ENCODE peak calls at places on chromosomes 2 and 18, in six cellular contexts. One of them, this sample, is unnamed.
A peak's percentile ranks its signal among the peaks of the same experiment; 100 is the strongest.

GRCh38 chr18:5884375-5884774 is 10.9 kb downstream of the TMEM200C start:
- DNase-seq in Daoy: no peak
- DNase-seq in CD4-positive, CD25-positive, alpha-beta regulatory T cell: no peak
- DNase-seq in brain microvascular endothelial cell: no peak
- DNase-seq in psoas muscle: no peak
- DNase-seq in EH: no peak
- DNase-seq in this sample: no peak

GRCh38 chr18:32919799-32920198 is 147.0 kb upstream of the KLHL14 start:
- DNase-seq in Daoy: peak; percentile 56
- DNase-seq in CD4-positive, CD25-positive, alpha-beta regulatory T cell: no peak
- DNase-seq in brain microvascular endothelial cell: no peak
- DNase-seq in psoas muscle: no peak
- DNase-seq in EH: no peak
- DNase-seq in this sample: no peak

GRCh38 chr2:219484343-219485200 is 14.1 kb upstream of the GMPPA start:
- DNase-seq in Daoy: no peak
- DNase-seq in CD4-positive, CD25-positive, alpha-beta regulatory T cell: no peak
- DNase-seq in brain microvascular endothelial cell: no peak
- DNase-seq in psoas muscle: no peak
- DNase-seq in EH: no peak
- DNase-seq in this sample: no peak

GRCh38 chr18:26813043-26813442 is 52.5 kb downstream of the AQP4 start:
- DNase-seq in Daoy: peak; percentile 63
- DNase-seq in CD4-positive, CD25-positive, alpha-beta regulatory T cell: no peak
- DNase-seq in brain microvascular endothelial cell: no peak
- DNase-seq in psoas muscle: no peak
- DNase-seq in EH: no peak
- DNase-seq in this sample: peak; percentile 51

GRCh38 chr2:24115057-24115456 is 8.1 kb downstream of the PFN4 start:
- DNase-seq in Daoy: no peak
- DNase-seq in CD4-positive, CD25-positive, alpha-beta regulatory T cell: no peak
- DNase-seq in brain microvascular endothelial cell: no peak
- DNase-seq in psoas muscle: no peak
- DNase-seq in EH: peak; percentile 30
- DNase-seq in this sample: no peak

GRCh38 chr2:133331437-133331836 is 236.8 kb downstream of the NCKAP5 start:
- DNase-seq in Daoy: no peak
- DNase-seq in CD4-positive, CD25-positive, alpha-beta regulatory T cell: no peak
- DNase-seq in brain microvascular endothelial cell: no peak
- DNase-seq in psoas muscle: no peak
- DNase-seq in EH: no peak
- DNase-seq in this sample: no peak

GRCh38 chr2:230711224-230711623 is 1.4 kb upstream of the CAB39 start:
- DNase-seq in Daoy: no peak
- DNase-seq in CD4-positive, CD25-positive, alpha-beta regulatory T cell: no peak
- DNase-seq in brain microvascular endothelial cell: no peak
- DNase-seq in psoas muscle: no peak
- DNase-seq in EH: no peak
- DNase-seq in this sample: no peak

GRCh38 chr2:206615417-206616089 is 26.7 kb upstream of the FAM237A start:
- DNase-seq in Daoy: no peak
- DNase-seq in CD4-positive, CD25-positive, alpha-beta regulatory T cell: no peak
- DNase-seq in brain microvascular endothelial cell: no peak
- DNase-seq in psoas muscle: no peak
- DNase-seq in EH: no peak
- DNase-seq in this sample: no peak

GRCh38 chr2:17539993-17540812 is at the start of gene VSNL1:
- DNase-seq in Daoy: peak; percentile 95
- DNase-seq in CD4-positive, CD25-positive, alpha-beta regulatory T cell: no peak
- DNase-seq in brain microvascular endothelial cell: peak; percentile 80
- DNase-seq in psoas muscle: peak; percentile 88
- DNase-seq in EH: peak; percentile 28
- DNase-seq in this sample: peak; percentile 96

GRCh38 chr18:63267990-63268721 is 51.4 kb downstream of the BCL2 start:
- DNase-seq in Daoy: no peak
- DNase-seq in CD4-positive, CD25-positive, alpha-beta regulatory T cell: no peak
- DNase-seq in brain microvascular endothelial cell: peak; percentile 11
- DNase-seq in psoas muscle: no peak
- DNase-seq in EH: peak; percentile 12
- DNase-seq in this sample: no peak

GRCh38 chr2:151691621-151692020 is 42.7 kb downstream of the NEB start:
- DNase-seq in Daoy: no peak
- DNase-seq in CD4-positive, CD25-positive, alpha-beta regulatory T cell: no peak
- DNase-seq in brain microvascular endothelial cell: no peak
- DNase-seq in psoas muscle: no peak
- DNase-seq in EH: no peak
- DNase-seq in this sample: no peak

GRCh38 chr2:200259577-200259957 is 46.9 kb upstream of the SPATS2L start:
- DNase-seq in Daoy: no peak
- DNase-seq in CD4-positive, CD25-positive, alpha-beta regulatory T cell: no peak
- DNase-seq in brain microvascular endothelial cell: no peak
- DNase-seq in psoas muscle: no peak
- DNase-seq in EH: no peak
- DNase-seq in this sample: no peak

GRCh38 chr2:204171432-204171960 is 234.9 kb downstream of the ICOS start:
- DNase-seq in Daoy: no peak
- DNase-seq in CD4-positive, CD25-positive, alpha-beta regulatory T cell: no peak
- DNase-seq in brain microvascular endothelial cell: no peak
- DNase-seq in psoas muscle: no peak
- DNase-seq in EH: no peak
- DNase-seq in this sample: no peak

GRCh38 chr18:52435301-52435700 is 95.3 kb downstream of the DCC start:
- DNase-seq in Daoy: no peak
- DNase-seq in CD4-positive, CD25-positive, alpha-beta regulatory T cell: no peak
- DNase-seq in brain microvascular endothelial cell: no peak
- DNase-seq in psoas muscle: no peak
- DNase-seq in EH: no peak
- DNase-seq in this sample: no peak

GRCh38 chr18:56748698-56749268 is 97.6 kb downstream of the WDR7 start:
- DNase-seq in Daoy: peak; percentile 2
- DNase-seq in CD4-positive, CD25-positive, alpha-beta regulatory T cell: peak; percentile 26
- DNase-seq in brain microvascular endothelial cell: peak; percentile 16
- DNase-seq in psoas muscle: no peak
- DNase-seq in EH: peak; percentile 48
- DNase-seq in this sample: no peak

GRCh38 chr2:110215566-110216158 is 3.3 kb upstream of the MTLN start:
- DNase-seq in Daoy: no peak
- DNase-seq in CD4-positive, CD25-positive, alpha-beta regulatory T cell: no peak
- DNase-seq in brain microvascular endothelial cell: no peak
- DNase-seq in psoas muscle: no peak
- DNase-seq in EH: no peak
- DNase-seq in this sample: no peak

GRCh38 chr2:101175991-101176390 is 24.8 kb upstream of the TBC1D8 start:
- DNase-seq in Daoy: no peak
- DNase-seq in CD4-positive, CD25-positive, alpha-beta regulatory T cell: no peak
- DNase-seq in brain microvascular endothelial cell: no peak
- DNase-seq in psoas muscle: no peak
- DNase-seq in EH: peak; percentile 19
- DNase-seq in this sample: no peak

GRCh38 chr2:170819941-170820646 is 3.4 kb downstream of the GAD1 start:
- DNase-seq in Daoy: no peak
- DNase-seq in CD4-positive, CD25-positive, alpha-beta regulatory T cell: no peak
- DNase-seq in brain microvascular endothelial cell: no peak
- DNase-seq in psoas muscle: no peak
- DNase-seq in EH: no peak
- DNase-seq in this sample: no peak

GRCh38 chr2:15927546-15928218 is 12.7 kb upstream of the MYCN start:
- DNase-seq in Daoy: no peak
- DNase-seq in CD4-positive, CD25-positive, alpha-beta regulatory T cell: no peak
- DNase-seq in brain microvascular endothelial cell: no peak
- DNase-seq in psoas muscle: no peak
- DNase-seq in EH: no peak
- DNase-seq in this sample: no peak

GRCh38 chr2:241603686-241604085 is 33.3 kb downstream of the THAP4 start:
- DNase-seq in Daoy: no peak
- DNase-seq in CD4-positive, CD25-positive, alpha-beta regulatory T cell: no peak
- DNase-seq in brain microvascular endothelial cell: no peak
- DNase-seq in psoas muscle: no peak
- DNase-seq in EH: no peak
- DNase-seq in this sample: no peak

GRCh38 chr2:238106698-238107524 is 6.8 kb downstream of the ESPNL start:
- DNase-seq in Daoy: peak; percentile 29
- DNase-seq in CD4-positive, CD25-positive, alpha-beta regulatory T cell: no peak
- DNase-seq in brain microvascular endothelial cell: no peak
- DNase-seq in psoas muscle: peak; percentile 39
- DNase-seq in EH: peak; percentile 18
- DNase-seq in this sample: peak; percentile 65

GRCh38 chr2:197081294-197081693 is 154.8 kb upstream of the PGAP1 start:
- DNase-seq in Daoy: no peak
- DNase-seq in CD4-positive, CD25-positive, alpha-beta regulatory T cell: no peak
- DNase-seq in brain microvascular endothelial cell: no peak
- DNase-seq in psoas muscle: no peak
- DNase-seq in EH: no peak
- DNase-seq in this sample: no peak

GRCh38 chr2:86480105-86480504 is 38.9 kb downstream of the KDM3A start:
- DNase-seq in Daoy: no peak
- DNase-seq in CD4-positive, CD25-positive, alpha-beta regulatory T cell: no peak
- DNase-seq in brain microvascular endothelial cell: no peak
- DNase-seq in psoas muscle: no peak
- DNase-seq in EH: no peak
- DNase-seq in this sample: no peak

GRCh38 chr18:35811896-35812295 is 160.6 kb upstream of the RMP24 start:
- DNase-seq in Daoy: no peak
- DNase-seq in CD4-positive, CD25-positive, alpha-beta regulatory T cell: no peak
- DNase-seq in brain microvascular endothelial cell: no peak
- DNase-seq in psoas muscle: no peak
- DNase-seq in EH: no peak
- DNase-seq in this sample: no peak

GRCh38 chr2:100260712-100261620 is 61.3 kb downstream of the LONRF2 start:
- DNase-seq in Daoy: peak; percentile 78
- DNase-seq in CD4-positive, CD25-positive, alpha-beta regulatory T cell: no peak
- DNase-seq in brain microvascular endothelial cell: peak; percentile 80
- DNase-seq in psoas muscle: peak; percentile 75
- DNase-seq in EH: peak; percentile 82
- DNase-seq in this sample: peak; percentile 72

GRCh38 chr2:202104286-202104870 is 31.3 kb downstream of the KIAA2012 start:
- DNase-seq in Daoy: peak; percentile 69
- DNase-seq in CD4-positive, CD25-positive, alpha-beta regulatory T cell: no peak
- DNase-seq in brain microvascular endothelial cell: peak; percentile 65
- DNase-seq in psoas muscle: peak; percentile 57
- DNase-seq in EH: peak; percentile 79
- DNase-seq in this sample: peak; percentile 59

GRCh38 chr2:111618953-111619902 is 264.8 kb downstream of the ANAPC1 start:
- DNase-seq in Daoy: no peak
- DNase-seq in CD4-positive, CD25-positive, alpha-beta regulatory T cell: no peak
- DNase-seq in brain microvascular endothelial cell: no peak
- DNase-seq in psoas muscle: no peak
- DNase-seq in EH: no peak
- DNase-seq in this sample: no peak

GRCh38 chr2:226151157-226151556 is 648.5 kb downstream of the IRS1 start:
- DNase-seq in Daoy: no peak
- DNase-seq in CD4-positive, CD25-positive, alpha-beta regulatory T cell: no peak
- DNase-seq in brain microvascular endothelial cell: no peak
- DNase-seq in psoas muscle: no peak
- DNase-seq in EH: peak; percentile 3
- DNase-seq in this sample: no peak

GRCh38 chr2:173028141-173028540 is 47.5 kb upstream of the MAP3K20 start:
- DNase-seq in Daoy: no peak
- DNase-seq in CD4-positive, CD25-positive, alpha-beta regulatory T cell: no peak
- DNase-seq in brain microvascular endothelial cell: no peak
- DNase-seq in psoas muscle: no peak
- DNase-seq in EH: no peak
- DNase-seq in this sample: no peak

GRCh38 chr2:18149660-18150246 is 271.3 kb downstream of the KCNS3 start:
- DNase-seq in Daoy: no peak
- DNase-seq in CD4-positive, CD25-positive, alpha-beta regulatory T cell: no peak
- DNase-seq in brain microvascular endothelial cell: no peak
- DNase-seq in psoas muscle: no peak
- DNase-seq in EH: peak; percentile 59
- DNase-seq in this sample: no peak

GRCh38 chr18:78487649-78488048 is 492.0 kb upstream of the SALL3 start:
- DNase-seq in Daoy: no peak
- DNase-seq in CD4-positive, CD25-positive, alpha-beta regulatory T cell: no peak
- DNase-seq in brain microvascular endothelial cell: no peak
- DNase-seq in psoas muscle: no peak
- DNase-seq in EH: no peak
- DNase-seq in this sample: no peak

GRCh38 chr2:16209799-16210198 is 269.4 kb downstream of the MYCN start:
- DNase-seq in Daoy: no peak
- DNase-seq in CD4-positive, CD25-positive, alpha-beta regulatory T cell: no peak
- DNase-seq in brain microvascular endothelial cell: no peak
- DNase-seq in psoas muscle: no peak
- DNase-seq in EH: no peak
- DNase-seq in this sample: no peak

GRCh38 chr2:68196120-68196716 is 38.5 kb downstream of the PNO1 start:
- DNase-seq in Daoy: peak; percentile 16
- DNase-seq in CD4-positive, CD25-positive, alpha-beta regulatory T cell: no peak
- DNase-seq in brain microvascular endothelial cell: peak; percentile 33
- DNase-seq in psoas muscle: no peak
- DNase-seq in EH: peak; percentile 63
- DNase-seq in this sample: no peak

GRCh38 chr2:16021611-16022363 is 81.4 kb downstream of the MYCN start:
- DNase-seq in Daoy: no peak
- DNase-seq in CD4-positive, CD25-positive, alpha-beta regulatory T cell: no peak
- DNase-seq in brain microvascular endothelial cell: no peak
- DNase-seq in psoas muscle: no peak
- DNase-seq in EH: no peak
- DNase-seq in this sample: no peak

This sample was measured in left lobe of liver.